ENCODE peak calls at places on chromosomes 13 and 19, in eight cellular contexts. One of them, this sample, is unnamed.

GRCh38 chr19:17947815-17948473 is 15.1 kb downstream of the CCDC124 start:
- DNase-seq in upper lobe of left lung: peak
- DNase-seq in Karpas-422: peak
- DNase-seq in GM18507: peak
- DNase-seq in amniotic epithelial cell: peak
- DNase-seq in osteocyte: peak
- DNase-seq in hepatic stellate cell: peak
- DNase-seq in activated CD4-positive, alpha-beta T cell treated with anti-CD3 and anti-CD28 coated beads, Interleukin-2, amount 50 U/mL, for 4 hours: peak
- DNase-seq in this sample: peak

GRCh38 chr13:73335226-73335625 is 276.4 kb downstream of the KLF5 start:
- DNase-seq in upper lobe of left lung: no peak
- DNase-seq in Karpas-422: no peak
- DNase-seq in GM18507: peak
- DNase-seq in amniotic epithelial cell: peak
- DNase-seq in osteocyte: no peak
- DNase-seq in hepatic stellate cell: no peak
- DNase-seq in activated CD4-positive, alpha-beta T cell treated with anti-CD3 and anti-CD28 coated beads, Interleukin-2, amount 50 U/mL, for 4 hours: no peak
- DNase-seq in this sample: peak

GRCh38 chr19:6066661-6067646 is 43.3 kb downstream of the RFX2 start:
- DNase-seq in upper lobe of left lung: peak
- DNase-seq in Karpas-422: no peak
- DNase-seq in GM18507: no peak
- DNase-seq in amniotic epithelial cell: peak
- DNase-seq in osteocyte: peak
- DNase-seq in hepatic stellate cell: peak
- DNase-seq in activated CD4-positive, alpha-beta T cell treated with anti-CD3 and anti-CD28 coated beads, Interleukin-2, amount 50 U/mL, for 4 hours: no peak
- DNase-seq in this sample: peak

GRCh38 chr19:42627916-42628315 is 33.2 kb upstream of the CEACAM8 start:
- DNase-seq in upper lobe of left lung: no peak
- DNase-seq in Karpas-422: no peak
- DNase-seq in GM18507: no peak
- DNase-seq in amniotic epithelial cell: no peak
- DNase-seq in osteocyte: no peak
- DNase-seq in hepatic stellate cell: no peak
- DNase-seq in activated CD4-positive, alpha-beta T cell treated with anti-CD3 and anti-CD28 coated beads, Interleukin-2, amount 50 U/mL, for 4 hours: no peak
- DNase-seq in this sample: no peak

GRCh38 chr19:58033741-58034475 is at the start of gene ZSCAN1:
- DNase-seq in upper lobe of left lung: peak
- DNase-seq in Karpas-422: no peak
- DNase-seq in GM18507: no peak
- DNase-seq in amniotic epithelial cell: no peak
- DNase-seq in osteocyte: peak
- DNase-seq in hepatic stellate cell: peak
- DNase-seq in activated CD4-positive, alpha-beta T cell treated with anti-CD3 and anti-CD28 coated beads, Interleukin-2, amount 50 U/mL, for 4 hours: no peak
- DNase-seq in this sample: peak

GRCh38 chr19:6185825-6186193 is 50.3 kb downstream of the ACSBG2 start:
- DNase-seq in upper lobe of left lung: no peak
- DNase-seq in Karpas-422: no peak
- DNase-seq in GM18507: no peak
- DNase-seq in amniotic epithelial cell: no peak
- DNase-seq in osteocyte: no peak
- DNase-seq in hepatic stellate cell: no peak
- DNase-seq in activated CD4-positive, alpha-beta T cell treated with anti-CD3 and anti-CD28 coated beads, Interleukin-2, amount 50 U/mL, for 4 hours: no peak
- DNase-seq in this sample: no peak

GRCh38 chr13:112248406-112248760 is 127.8 kb upstream of the SPACA7 start:
- DNase-seq in upper lobe of left lung: no peak
- DNase-seq in Karpas-422: no peak
- DNase-seq in GM18507: no peak
- DNase-seq in amniotic epithelial cell: no peak
- DNase-seq in osteocyte: peak
- DNase-seq in hepatic stellate cell: no peak
- DNase-seq in activated CD4-positive, alpha-beta T cell treated with anti-CD3 and anti-CD28 coated beads, Interleukin-2, amount 50 U/mL, for 4 hours: no peak
- DNase-seq in this sample: no peak

GRCh38 chr19:55251296-55252081 is 7.3 kb downstream of the PPP6R1 start:
- DNase-seq in upper lobe of left lung: no peak
- DNase-seq in Karpas-422: peak
- DNase-seq in GM18507: no peak
- DNase-seq in amniotic epithelial cell: peak
- DNase-seq in osteocyte: no peak
- DNase-seq in hepatic stellate cell: no peak
- DNase-seq in activated CD4-positive, alpha-beta T cell treated with anti-CD3 and anti-CD28 coated beads, Interleukin-2, amount 50 U/mL, for 4 hours: peak
- DNase-seq in this sample: no peak

GRCh38 chr13:59229401-59229800 is 934.3 kb downstream of the DIAPH3 start:
- DNase-seq in upper lobe of left lung: no peak
- DNase-seq in Karpas-422: no peak
- DNase-seq in GM18507: no peak
- DNase-seq in amniotic epithelial cell: no peak
- DNase-seq in osteocyte: no peak
- DNase-seq in hepatic stellate cell: no peak
- DNase-seq in activated CD4-positive, alpha-beta T cell treated with anti-CD3 and anti-CD28 coated beads, Interleukin-2, amount 50 U/mL, for 4 hours: no peak
- DNase-seq in this sample: no peak

GRCh38 chr13:74288361-74288911 is 154.2 kb upstream of the KLF12 start:
- DNase-seq in upper lobe of left lung: peak
- DNase-seq in Karpas-422: peak
- DNase-seq in GM18507: no peak
- DNase-seq in amniotic epithelial cell: no peak
- DNase-seq in osteocyte: no peak
- DNase-seq in hepatic stellate cell: no peak
- DNase-seq in activated CD4-positive, alpha-beta T cell treated with anti-CD3 and anti-CD28 coated beads, Interleukin-2, amount 50 U/mL, for 4 hours: no peak
- DNase-seq in this sample: no peak

GRCh38 chr19:56403261-56403660 is 871 bp upstream of the ZNF583 start:
- DNase-seq in upper lobe of left lung: no peak
- DNase-seq in Karpas-422: peak
- DNase-seq in GM18507: no peak
- DNase-seq in amniotic epithelial cell: peak
- DNase-seq in osteocyte: no peak
- DNase-seq in hepatic stellate cell: peak
- DNase-seq in activated CD4-positive, alpha-beta T cell treated with anti-CD3 and anti-CD28 coated beads, Interleukin-2, amount 50 U/mL, for 4 hours: no peak
- DNase-seq in this sample: no peak

GRCh38 chr13:23797276-23797903 is 91.8 kb downstream of the MIPEP start:
- DNase-seq in upper lobe of left lung: no peak
- DNase-seq in Karpas-422: no peak
- DNase-seq in GM18507: no peak
- DNase-seq in amniotic epithelial cell: no peak
- DNase-seq in osteocyte: no peak
- DNase-seq in hepatic stellate cell: no peak
- DNase-seq in activated CD4-positive, alpha-beta T cell treated with anti-CD3 and anti-CD28 coated beads, Interleukin-2, amount 50 U/mL, for 4 hours: no peak
- DNase-seq in this sample: no peak

GRCh38 chr13:23505007-23505406 is 65.2 kb upstream of the TNFRSF19 start:
- DNase-seq in upper lobe of left lung: no peak
- DNase-seq in Karpas-422: peak
- DNase-seq in GM18507: no peak
- DNase-seq in amniotic epithelial cell: peak
- DNase-seq in osteocyte: no peak
- DNase-seq in hepatic stellate cell: peak
- DNase-seq in activated CD4-positive, alpha-beta T cell treated with anti-CD3 and anti-CD28 coated beads, Interleukin-2, amount 50 U/mL, for 4 hours: no peak
- DNase-seq in this sample: no peak

GRCh38 chr19:7516878-7517277 is 975 bp downstream of the ZNF358 start:
- DNase-seq in upper lobe of left lung: no peak
- DNase-seq in Karpas-422: no peak
- DNase-seq in GM18507: no peak
- DNase-seq in amniotic epithelial cell: no peak
- DNase-seq in osteocyte: no peak
- DNase-seq in hepatic stellate cell: no peak
- DNase-seq in activated CD4-positive, alpha-beta T cell treated with anti-CD3 and anti-CD28 coated beads, Interleukin-2, amount 50 U/mL, for 4 hours: no peak
- DNase-seq in this sample: no peak

GRCh38 chr19:44003461-44004134 is 841 bp downstream of the ZNF230 start:
- DNase-seq in upper lobe of left lung: no peak
- DNase-seq in Karpas-422: peak
- DNase-seq in GM18507: no peak
- DNase-seq in amniotic epithelial cell: no peak
- DNase-seq in osteocyte: no peak
- DNase-seq in hepatic stellate cell: peak
- DNase-seq in activated CD4-positive, alpha-beta T cell treated with anti-CD3 and anti-CD28 coated beads, Interleukin-2, amount 50 U/mL, for 4 hours: no peak
- DNase-seq in this sample: no peak

GRCh38 chr19:47309608-47310007 is at the start of gene C5AR1:
- DNase-seq in upper lobe of left lung: peak
- DNase-seq in Karpas-422: peak
- DNase-seq in GM18507: no peak
- DNase-seq in amniotic epithelial cell: no peak
- DNase-seq in osteocyte: no peak
- DNase-seq in hepatic stellate cell: peak
- DNase-seq in activated CD4-positive, alpha-beta T cell treated with anti-CD3 and anti-CD28 coated beads, Interleukin-2, amount 50 U/mL, for 4 hours: no peak
- DNase-seq in this sample: no peak

This sample was measured in AG09319.